ENCODE peak calls at places on chromosome 5, in six cellular contexts. Q is left ventricle myocardium inferior, D is hepatocyte, B is bronchial epithelial cell, I is GM12865, C is MCF 10A. P is an unnamed sample.
A peak's percentile ranks its signal among the peaks of the same experiment; 100 is the strongest.

GRCh38 chr5:146475906-146476305 is 28.8 kb downstream of the TCERG1 start:
- DNase-seq in Q (no peak), D (no peak), B (no peak), I (no peak), C (no peak), P (no peak)

GRCh38 chr5:41510176-41510831 is at the start of gene PLCXD3:
- DNase-seq in Q (peak; percentile 58), D (peak; percentile 29), B (peak; percentile 8), I (no peak), C (no peak), P (peak; percentile 67)

GRCh38 chr5:172777381-172778222 is 6.6 kb upstream of the DUSP1 start:
- DNase-seq in Q (peak; percentile 85), D (peak; percentile 90), B (peak; percentile 89), I (peak; percentile 91), C (peak; percentile 99), P (no peak)

GRCh38 chr5:137039939-137040515 is 459.1 kb downstream of the SPOCK1 start:
- DNase-seq in Q (no peak), D (no peak), B (no peak), I (no peak), C (no peak), P (no peak)

GRCh38 chr5:177431317-177432142 is 5.1 kb downstream of the GRK6 start:
- DNase-seq in Q (peak; percentile 36), D (no peak), B (no peak), I (peak; percentile 96), C (no peak), P (no peak)

GRCh38 chr5:139181835-139182452 is 16.2 kb downstream of the SIL1 start:
- DNase-seq in Q (no peak), D (peak; percentile 39), B (peak; percentile 84), I (no peak), C (peak; percentile 81), P (peak; percentile 57)

GRCh38 chr5:71865202-71865601 is 146.1 kb downstream of the CARTPT start:
- DNase-seq in Q (no peak), D (peak; percentile 49), B (peak; percentile 86), I (no peak), C (peak; percentile 91), P (peak; percentile 36)

GRCh38 chr5:15585826-15586591 is 86.0 kb downstream of the FBXL7 start:
- DNase-seq in Q (no peak), D (no peak), B (no peak), I (no peak), C (no peak), P (no peak)

GRCh38 chr5:95735436-95735835 is 4.3 kb downstream of the RHOBTB3 start:
- DNase-seq in Q (no peak), D (no peak), B (no peak), I (no peak), C (no peak), P (no peak)

GRCh38 chr5:56951946-56952691 is at the start of gene MIER3:
- DNase-seq in Q (peak; percentile 84), D (peak; percentile 93), B (peak; percentile 49), I (peak; percentile 84), C (peak; percentile 73), P (peak; percentile 94)

GRCh38 chr5:6899215-6899614 is 186.0 kb downstream of the TENT4A start:
- DNase-seq in Q (no peak), D (no peak), B (no peak), I (no peak), C (peak; percentile 29), P (no peak)

P was measured in cardiac muscle cell.